ENCODE peak calls at places on chromosomes 7 and 10, in five cellular contexts. Q is astrocyte, U is dorsolateral prefrontal cortex, S is SK-N-SH, F is neural progenitor cell. O is an unnamed sample.

GRCh38 chr10:28793482-28793881 is 116.2 kb downstream of the BAMBI start:
- DNase-seq in S (no peak), Q (no peak), U (no peak), F (no peak), O (no peak)

GRCh38 chr7:67696124-67696523 is 699.5 kb downstream of the TYW1 start:
- DNase-seq in U (no peak), Q (no peak), F (no peak), S (no peak), O (no peak)

GRCh38 chr10:30070001-30070759 is 10.8 kb upstream of the JCAD start:
- DNase-seq in U (no peak), S (peak; percentile 67), Q (peak; percentile 72), F (no peak), O (no peak)

GRCh38 chr10:115093776-115094361 is 704 bp downstream of the ATRNL1 start:
- DNase-seq in Q (no peak), U (peak; percentile 8), F (peak; percentile 51), S (peak; percentile 85), O (peak; percentile 86)

GRCh38 chr10:50992972-50993766 is 81.1 kb upstream of the PRKG1 start:
- DNase-seq in S (peak; percentile 7), Q (peak; percentile 52), F (peak; percentile 43), U (no peak), O (peak; percentile 87)

GRCh38 chr10:30993155-30993554 is 38.5 kb downstream of the ZNF438 start:
- DNase-seq in Q (no peak), S (no peak), U (no peak), F (no peak), O (no peak)

GRCh38 chr10:68251625-68252275 is 19.8 kb upstream of the ATOH7 start:
- DNase-seq in Q (no peak), S (no peak), U (no peak), F (no peak), O (no peak)

GRCh38 chr10:114714281-114714741 is 56.2 kb upstream of the ABLIM1 start:
- DNase-seq in U (peak; percentile 9), F (no peak), Q (peak; percentile 98), S (no peak), O (no peak)

GRCh38 chr10:123241391-123242141 is 87.4 kb downstream of the BUB3 start:
- DNase-seq in U (no peak), F (no peak), Q (no peak), S (no peak), O (no peak)

GRCh38 chr7:121385800-121386179 is 10.3 kb downstream of the FAM3C start:
- DNase-seq in S (no peak), U (no peak), Q (no peak), F (no peak), O (no peak)

GRCh38 chr7:16422100-16422430 is 727 bp upstream of the CRPPA start:
- DNase-seq in U (no peak), F (no peak), Q (peak; percentile 22), S (no peak), O (no peak)

GRCh38 chr7:151923097-151923876 is 33.0 kb upstream of the GALNTL5 start:
- DNase-seq in Q (no peak), F (no peak), S (no peak), U (no peak), O (no peak)

GRCh38 chr10:30068482-30069223 is 9.3 kb upstream of the JCAD start:
- DNase-seq in S (no peak), F (no peak), Q (peak; percentile 47), U (no peak), O (no peak)

GRCh38 chr7:139403601-139404000 is 43.9 kb downstream of the LUC7L2 start:
- DNase-seq in Q (no peak), U (no peak), S (no peak), F (no peak), O (no peak)
- H3K27ac ChIP-seq in Q (no peak overlapping the region), U (no peak overlapping the region), S (no peak overlapping the region), F (no peak overlapping the region), O (no peak overlapping the region)

DNA sequence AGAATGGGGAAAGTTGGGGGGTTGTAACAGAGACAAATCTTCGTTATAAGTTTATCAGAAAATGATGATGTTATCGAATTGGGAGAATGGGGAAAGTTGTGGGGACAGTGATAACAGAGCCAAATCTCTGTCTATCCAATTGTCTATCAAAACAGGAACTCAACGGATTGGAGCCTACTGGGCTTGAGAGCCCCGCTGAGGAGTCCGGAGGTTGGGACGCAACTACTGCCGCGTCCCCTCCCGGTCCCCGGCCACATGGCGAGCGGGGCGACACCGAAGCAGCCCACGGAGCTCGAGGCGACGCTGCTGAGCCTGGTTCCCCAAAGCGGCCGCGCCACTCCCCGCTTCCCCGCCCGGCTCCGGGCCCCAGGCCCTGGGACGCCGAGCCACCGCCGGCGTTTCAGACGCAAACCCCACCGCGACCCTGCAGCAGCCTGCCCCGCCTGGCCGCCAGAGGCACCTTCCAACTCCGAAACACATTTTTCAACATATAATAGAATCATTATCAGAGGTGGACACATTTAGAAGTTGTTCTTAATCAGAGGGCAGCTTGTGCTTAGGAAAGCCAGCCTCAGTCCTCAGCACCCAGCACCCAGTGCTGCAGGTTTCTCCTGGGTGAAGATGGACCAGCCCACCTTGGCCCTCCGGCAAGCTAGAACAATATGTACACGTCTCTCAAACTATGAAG is 13.8 kb upstream of the RALA start:
- DNase-seq in S (peak; percentile 85), Q (no peak), F (peak; percentile 72), U (no peak), O (no peak)
- TF ChIP-seq CTCF in S (peak; percentile 25), Q (no peak), F (peak; percentile 46), U (no peak), O (no peak)

GRCh38 chr7:110373514-110374258 is 717.2 kb upstream of the LRRN3 start:
- DNase-seq in Q (peak; percentile 11), U (no peak), F (peak; percentile 50), S (no peak), O (no peak)
- H3K27ac ChIP-seq in Q (no peak overlapping the region), U (no peak overlapping the region), F (peak overlapping the region; percentile 84), S (no peak overlapping the region), O (no peak overlapping the region)

GRCh38 chr10:23173549-23174074 is 18.5 kb upstream of the PTF1A start:
- DNase-seq in F (peak; percentile 69), Q (no peak), U (peak; percentile 16), S (peak; percentile 69), O (peak; percentile 59)
- TF ChIP-seq CTCF in F (peak; percentile 39), Q (no peak), U (no peak), S (no peak), O (no peak)

GRCh38 chr10:60576130-60577069 is 186.7 kb upstream of the ANK3 start:
- DNase-seq in Q (no peak), U (no peak), F (no peak), S (no peak), O (no peak)
- H3K27ac ChIP-seq in Q (no peak overlapping the region), U (no peak overlapping the region), F (no peak overlapping the region), S (peak overlapping the region; percentile 28), O (no peak overlapping the region)

DNA sequence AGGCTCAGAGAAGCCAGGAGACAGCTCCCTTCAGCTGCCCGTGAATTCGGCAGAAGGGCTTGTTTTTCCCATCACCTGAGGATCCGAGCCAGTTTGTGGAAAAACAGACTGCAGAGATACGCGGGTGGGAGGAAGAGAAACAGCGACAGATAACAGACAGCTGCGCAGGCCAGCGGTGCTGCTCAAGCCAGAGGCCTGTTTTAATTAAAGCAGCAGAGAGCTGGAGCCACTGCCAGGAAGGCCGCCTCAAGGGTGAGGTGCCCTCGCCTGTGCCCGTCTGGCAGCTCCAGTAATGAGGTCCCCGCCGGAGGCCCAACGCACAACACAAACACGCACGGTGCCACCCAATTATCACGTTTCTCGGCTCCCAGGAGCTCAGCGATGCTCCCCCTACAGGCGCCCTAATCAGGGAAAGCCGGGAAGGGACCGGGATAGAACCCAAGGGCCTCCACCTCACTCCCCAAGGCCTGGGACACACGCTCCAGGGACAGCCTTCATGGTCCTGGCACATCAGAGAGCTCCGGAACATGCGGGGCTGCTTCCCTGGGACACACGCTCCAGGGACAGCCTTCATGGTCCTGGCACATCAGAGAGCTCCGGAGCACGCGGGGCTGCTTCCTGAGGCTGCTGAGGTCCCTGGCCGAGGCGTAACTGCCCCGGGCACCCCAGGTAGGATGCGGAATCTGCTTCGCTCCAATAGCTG is 60.6 kb upstream of the DNAAF5 start:
- DNase-seq in S (peak; percentile 88), U (no peak), F (peak; percentile 24), Q (peak; percentile 3), O (peak; percentile 74)
- TF ChIP-seq CTCF in S (peak; percentile 15), U (peak; percentile 39), F (peak; percentile 40), Q (peak; percentile 7), O (no peak)

DNA sequence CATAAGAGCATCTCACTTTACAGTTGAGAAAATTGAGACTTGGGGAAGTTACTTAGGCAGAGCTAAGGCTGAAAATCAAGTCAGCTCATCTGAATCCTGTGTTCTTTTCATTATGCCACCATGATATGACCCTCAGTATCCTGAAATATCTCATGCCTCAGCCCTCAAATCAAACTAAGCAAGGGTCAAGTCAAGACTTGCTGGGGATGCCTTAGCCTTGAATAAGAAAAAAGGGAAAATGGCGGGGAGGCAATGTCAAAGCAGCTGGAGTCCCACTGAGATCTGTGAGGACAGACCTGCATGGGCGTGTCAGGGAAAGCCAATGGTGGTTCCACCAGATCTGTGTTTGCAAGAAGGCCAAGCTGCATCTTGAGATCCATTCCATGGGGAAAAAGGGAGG is 91.0 kb upstream of the CACUL1 start:
- DNase-seq in Q (no peak), U (no peak), F (no peak), S (no peak), O (no peak)
- H3K27ac ChIP-seq in Q (no peak overlapping the region), U (no peak overlapping the region), F (no peak overlapping the region), S (no peak overlapping the region), O (no peak overlapping the region)

GRCh38 chr7:25845341-25845923 is 306.6 kb upstream of the NFE2L3 start:
- DNase-seq in F (no peak), U (no peak), S (no peak), Q (no peak), O (no peak)

GRCh38 chr7:25844109-25844915 is 307.7 kb upstream of the NFE2L3 start:
- DNase-seq in S (no peak), U (no peak), F (no peak), Q (peak; percentile 66), O (peak; percentile 88)

GRCh38 chr7:25849361-25850184 is 302.4 kb upstream of the NFE2L3 start:
- DNase-seq in S (no peak), F (no peak), U (no peak), Q (peak; percentile 86), O (peak; percentile 95)

GRCh38 chr7:25847331-25848070 is 304.5 kb upstream of the NFE2L3 start:
- DNase-seq in F (no peak), Q (peak; percentile 69), U (no peak), S (no peak), O (no peak)

DNA sequence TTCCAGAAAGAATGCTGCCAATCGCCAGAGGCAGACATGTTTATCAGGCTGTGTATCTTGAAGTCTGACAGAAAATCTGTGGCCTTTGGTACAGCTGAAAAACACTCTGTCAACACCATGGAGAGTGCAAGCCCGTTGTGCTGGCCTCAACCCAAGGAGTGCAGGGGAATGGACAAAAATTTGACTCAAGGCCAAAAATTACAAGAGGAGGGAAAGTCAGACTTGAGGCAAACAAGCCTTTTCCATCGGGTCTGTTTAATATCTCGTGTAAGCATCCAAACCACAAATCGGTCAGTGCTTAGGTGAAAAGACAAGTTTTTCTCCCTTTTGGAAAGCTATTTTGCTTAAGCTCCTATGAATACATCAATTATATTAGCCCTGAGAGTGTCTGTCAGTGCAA is 305.3 kb upstream of the NFE2L3 start:
- DNase-seq in F (no peak), S (peak; percentile 55), U (no peak), Q (peak; percentile 87), O (no peak)
- TF ChIP-seq CTCF in F (no peak), S (no peak), U (no peak), Q (no peak), O (no peak)